ENCODE peak calls at places on chromosome 18, in four cellular contexts. R is HCT116, I is HepG2, Z is K562. D is an unnamed sample.

GRCh38 chr18:9146224-9146623 is 9.6 kb downstream of the ANKRD12 start:
- DNase-seq in R (no peak), I (no peak), Z (no peak), D (no peak)

GRCh38 chr18:48136544-48137353 is 206.3 kb upstream of the SMAD2 start:
- DNase-seq in R (no peak), I (no peak), Z (no peak), D (no peak)

GRCh38 chr18:36127866-36128845 is 984 bp downstream of the SLC39A6 start:
- DNase-seq in R (no peak), I (peak), Z (peak), D (no peak)

GRCh38 chr18:33831424-33831823 is 253.4 kb downstream of the ASXL3 start:
- DNase-seq in R (no peak), I (no peak), Z (no peak), D (no peak)

GRCh38 chr18:68893396-68893795 is 95.5 kb downstream of the CCDC102B start:
- DNase-seq in R (no peak), I (no peak), Z (no peak), D (no peak)

GRCh38 chr18:11960743-11961380 is 20.4 kb upstream of the IMPA2 start:
- DNase-seq in R (no peak), I (no peak), Z (peak), D (no peak)

GRCh38 chr18:77865853-77866252 is 616.2 kb downstream of the GALR1 start:
- DNase-seq in R (no peak), I (no peak), Z (no peak), D (no peak)

GRCh38 chr18:37565985-37566478 is 434 bp upstream of the CELF4 start:
- DNase-seq in R (no peak), I (no peak), Z (peak), D (no peak)

GRCh38 chr18:79560042-79560860 is 119.4 kb upstream of the CTDP1 start:
- DNase-seq in R (no peak), I (no peak), Z (no peak), D (no peak)

GRCh38 chr18:6382968-6383367 is 31.7 kb downstream of the L3MBTL4 start:
- DNase-seq in R (no peak), I (no peak), Z (no peak), D (no peak)

GRCh38 chr18:49398331-49398730 is 62.1 kb downstream of the DYM start:
- DNase-seq in R (no peak), I (no peak), Z (no peak), D (no peak)

GRCh38 chr18:12391487-12392136 is 14.6 kb upstream of the AFG3L2 start:
- DNase-seq in R (peak), I (peak), Z (peak), D (peak)

GRCh38 chr18:11495441-11495840 is 114.0 kb upstream of the SLC35G4 start:
- DNase-seq in R (no peak), I (no peak), Z (no peak), D (no peak)

GRCh38 chr18:79953921-79954651 is 2.6 kb upstream of the SLC66A2 start:
- DNase-seq in R (no peak), I (no peak), Z (no peak), D (no peak)

GRCh38 chr18:48772457-48772856 is 178.3 kb downstream of the SMAD7 start:
- DNase-seq in R (no peak), I (no peak), Z (no peak), D (no peak)

GRCh38 chr18:7452331-7452730 is 114.8 kb upstream of the PTPRM start:
- DNase-seq in R (peak), I (peak), Z (peak), D (no peak)

GRCh38 chr18:75218064-75218463 is 7.5 kb downstream of the TSHZ1 start:
- DNase-seq in R (no peak), I (no peak), Z (no peak), D (no peak)

GRCh38 chr18:47970664-47971523 is 40.4 kb upstream of the SMAD2 start:
- DNase-seq in R (no peak), I (no peak), Z (no peak), D (no peak)

GRCh38 chr18:39622431-39622830 is 2056.8 kb upstream of the CELF4 start:
- DNase-seq in R (no peak), I (no peak), Z (no peak), D (no peak)

GRCh38 chr18:13562494-13563029 is 163.8 kb downstream of the FAM210A start:
- DNase-seq in R (no peak), I (no peak), Z (no peak), D (no peak)

GRCh38 chr18:10188971-10189810 is 265.2 kb upstream of the APCDD1 start:
- DNase-seq in R (no peak), I (no peak), Z (no peak), D (no peak)

GRCh38 chr18:49481317-49481716 is 5.7 kb downstream of the C18orf32 start:
- DNase-seq in R (no peak), I (no peak), Z (no peak), D (no peak)

GRCh38 chr18:26460449-26461091 is 87.8 kb downstream of the KCTD1 start:
- DNase-seq in R (no peak), I (no peak), Z (no peak), D (no peak)

GRCh38 chr18:33735428-33735827 is 157.4 kb downstream of the ASXL3 start:
- DNase-seq in R (no peak), I (no peak), Z (no peak), D (no peak)

GRCh38 chr18:32674491-32674890 is 98.3 kb downstream of the KLHL14 start:
- DNase-seq in R (no peak), I (peak), Z (no peak), D (no peak)

GRCh38 chr18:3538456-3538855 is 88.5 kb downstream of the TGIF1 start:
- DNase-seq in R (no peak), I (no peak), Z (no peak), D (no peak)

GRCh38 chr18:12543697-12544096 is 114.2 kb downstream of the SPIRE1 start:
- DNase-seq in R (no peak), I (no peak), Z (no peak), D (no peak)

GRCh38 chr18:39480494-39481245 is 1915.1 kb upstream of the CELF4 start:
- DNase-seq in R (no peak), I (no peak), Z (no peak), D (no peak)

GRCh38 chr18:9683418-9684396 is 24.4 kb upstream of the RAB31 start:
- DNase-seq in R (peak), I (peak), Z (no peak), D (no peak)

GRCh38 chr18:78407456-78407823 is 572.2 kb upstream of the SALL3 start:
- DNase-seq in R (no peak), I (no peak), Z (no peak), D (no peak)

GRCh38 chr18:63192885-63193349 is 126.7 kb downstream of the BCL2 start:
- DNase-seq in R (no peak), I (no peak), Z (no peak), D (no peak)

GRCh38 chr18:80246656-80247402 is 485 bp downstream of the PARD6G start:
- DNase-seq in R (no peak), I (no peak), Z (peak), D (no peak)

GRCh38 chr18:23495723-23496440 is 7.4 kb upstream of the RMC1 start:
- DNase-seq in R (no peak), I (no peak), Z (no peak), D (no peak)

GRCh38 chr18:33596178-33596854 is 18.3 kb downstream of the ASXL3 start:
- DNase-seq in R (no peak), I (no peak), Z (no peak), D (peak)

GRCh38 chr18:48539406-48540328 is 836 bp downstream of the CTIF start:
- DNase-seq in R (no peak), I (no peak), Z (peak), D (no peak)

DNA sequence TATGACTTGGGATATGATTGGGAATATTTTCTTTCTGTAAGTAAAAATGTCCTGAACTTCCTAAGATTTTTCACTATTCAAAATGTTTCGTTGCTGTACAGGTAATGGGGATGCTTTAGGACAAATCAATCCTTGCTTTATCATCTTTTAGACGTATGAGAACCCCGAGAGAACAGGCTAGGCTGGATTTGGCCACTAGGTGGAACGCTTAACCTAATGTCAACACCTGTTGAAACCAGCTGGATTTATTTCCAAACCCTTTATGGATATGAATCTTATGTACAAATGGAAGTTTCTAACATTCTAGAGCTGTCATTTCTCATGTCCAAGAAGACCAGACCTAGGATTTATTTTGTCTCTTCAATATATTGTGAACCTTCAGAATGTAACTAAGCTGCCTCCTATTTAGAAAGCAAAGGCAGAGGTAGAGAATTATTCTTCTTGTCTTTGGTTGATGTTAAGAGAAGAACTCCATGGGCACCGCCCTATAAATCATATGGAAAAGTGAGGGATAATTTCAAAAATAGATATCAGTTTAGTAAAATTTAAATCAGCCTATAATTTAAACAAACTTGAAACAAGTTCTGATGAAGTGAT is 96.7 kb downstream of the PMAIP1 start:
- DNase-seq in R (peak), I (peak), Z (peak), D (peak)
- TF ChIP-seq TCF7L2 in R (no peak), I (no peak), Z (no peak), D (no peak)

GRCh38 chr18:4839639-4840038 is 357.4 kb downstream of the AKAIN1 start:
- DNase-seq in R (no peak), I (no peak), Z (no peak), D (no peak)
- TF ChIP-seq CTCF in R (no peak), I (no peak), Z (no peak), D (no peak)

GRCh38 chr18:58119819-58120218 is 75.8 kb downstream of the NEDD4L start:
- DNase-seq in R (no peak), I (no peak), Z (no peak), D (no peak)

GRCh38 chr18:58116815-58117214 is 72.8 kb downstream of the NEDD4L start:
- DNase-seq in R (no peak), I (no peak), Z (no peak), D (no peak)

GRCh38 chr18:58114766-58115165 is 70.7 kb downstream of the NEDD4L start:
- DNase-seq in R (no peak), I (no peak), Z (no peak), D (no peak)

GRCh38 chr18:58118510-58118909 is 74.5 kb downstream of the NEDD4L start:
- DNase-seq in R (no peak), I (no peak), Z (no peak), D (no peak)

DNA sequence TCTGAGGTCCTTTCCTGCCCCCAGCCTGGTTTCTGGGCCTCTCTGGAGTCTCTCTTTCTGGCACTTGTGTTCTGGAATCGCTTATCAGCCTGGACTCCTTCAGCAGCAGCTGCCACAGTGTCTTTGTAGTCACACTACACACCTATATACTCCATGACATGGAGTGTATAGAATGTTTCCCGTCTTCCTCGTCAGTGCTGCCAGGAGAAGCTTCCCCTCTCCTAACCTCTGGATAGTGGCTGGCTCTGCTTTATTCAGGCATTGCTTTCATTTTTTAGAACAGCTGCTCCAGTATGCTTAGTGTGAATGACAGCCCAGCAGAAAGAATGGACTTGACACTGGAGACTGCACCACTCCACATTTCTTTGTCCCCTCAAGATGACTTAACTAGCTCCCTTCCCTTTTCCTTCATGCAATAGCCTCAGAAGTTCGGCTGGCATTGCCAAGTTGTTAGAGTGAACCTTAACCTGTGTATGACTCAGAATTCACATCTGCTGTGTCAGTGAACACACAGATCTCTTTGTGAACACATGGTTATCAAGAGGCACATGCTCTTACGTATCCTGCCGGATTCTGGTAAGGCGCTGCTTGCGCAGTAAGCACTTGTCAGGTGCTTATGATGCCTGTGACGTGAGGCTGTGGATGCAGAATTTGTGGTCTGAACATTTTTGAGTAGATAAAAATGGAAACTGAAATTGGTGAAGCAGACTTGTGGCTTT is 73.8 kb downstream of the NEDD4L start:
- DNase-seq in R (peak), I (peak), Z (peak), D (peak)
- TF ChIP-seq TCF7L2 in R (no peak), I (no peak), Z (no peak), D (no peak)

DNA sequence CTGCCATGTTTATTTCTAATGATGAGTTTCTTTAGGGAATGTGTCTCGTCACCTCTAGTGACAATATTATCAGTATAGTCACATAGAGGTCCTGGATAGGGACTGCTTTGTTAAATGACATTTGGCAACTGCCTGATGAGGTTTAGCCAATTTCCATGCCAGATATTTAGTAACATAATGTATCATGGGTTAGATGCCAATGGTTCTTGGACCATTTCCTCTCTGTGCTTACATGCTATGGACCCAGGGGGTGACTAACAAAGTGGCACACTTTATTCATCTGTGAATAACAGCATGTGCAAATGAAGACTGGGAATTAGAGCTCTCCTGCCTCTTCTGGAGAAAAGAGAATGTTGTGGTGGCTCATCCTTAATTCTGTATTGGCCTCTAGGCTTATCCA is 56.2 kb upstream of the RAB27B start:
- DNase-seq in R (no peak), I (no peak), Z (no peak), D (no peak)
- TF ChIP-seq CTCF in R (no peak), I (no peak), Z (no peak), D (no peak)

GRCh38 chr18:45255142-45255890 is 360.0 kb upstream of the SLC14A2 start:
- DNase-seq in R (no peak), I (no peak), Z (no peak), D (no peak)
- TF ChIP-seq TCF7L2 in R (no peak), I (no peak), Z (no peak), D (no peak)

GRCh38 chr18:58580623-58581022 is 48.3 kb downstream of the ALPK2 start:
- DNase-seq in R (no peak), I (no peak), Z (no peak), D (no peak)

GRCh38 chr18:58580078-58580477 is 48.8 kb downstream of the ALPK2 start:
- DNase-seq in R (no peak), I (no peak), Z (no peak), D (no peak)

GRCh38 chr18:58579561-58580047 is 49.3 kb downstream of the ALPK2 start:
- DNase-seq in R (no peak), I (peak), Z (no peak), D (no peak)

GRCh38 chr18:58578835-58579560 is 49.9 kb downstream of the ALPK2 start:
- DNase-seq in R (no peak), I (peak), Z (no peak), D (no peak)

DNA sequence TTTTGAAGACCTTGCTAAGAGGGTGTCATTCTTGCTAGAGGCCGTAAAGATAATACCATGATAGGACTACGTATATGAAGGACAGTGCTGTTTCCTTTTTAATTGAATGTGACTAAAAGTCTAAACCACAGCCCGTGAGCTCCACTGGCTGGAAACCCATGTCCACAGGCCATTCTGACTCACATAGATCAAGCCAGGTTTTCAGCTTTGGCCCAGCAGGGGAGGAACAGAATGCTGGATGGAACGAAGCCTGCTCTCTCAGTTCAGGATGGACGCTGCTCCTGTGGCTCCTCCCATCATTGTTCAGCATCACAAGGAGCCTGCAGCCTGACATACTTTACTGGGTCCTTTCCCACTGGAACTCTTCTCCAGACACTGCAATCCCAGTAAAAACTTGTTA is 47.6 kb downstream of the ALPK2 start:
- DNase-seq in R (peak), I (no peak), Z (no peak), D (no peak)
- TF ChIP-seq CTCF in R (no peak), I (no peak), Z (no peak), D (no peak)

GRCh38 chr18:24602156-24602555 is 141.7 kb downstream of the HRH4 start:
- DNase-seq in R (no peak), I (no peak), Z (no peak), D (no peak)
- TF ChIP-seq TCF7L2 in R (no peak), I (no peak), Z (no peak), D (no peak)

DNA sequence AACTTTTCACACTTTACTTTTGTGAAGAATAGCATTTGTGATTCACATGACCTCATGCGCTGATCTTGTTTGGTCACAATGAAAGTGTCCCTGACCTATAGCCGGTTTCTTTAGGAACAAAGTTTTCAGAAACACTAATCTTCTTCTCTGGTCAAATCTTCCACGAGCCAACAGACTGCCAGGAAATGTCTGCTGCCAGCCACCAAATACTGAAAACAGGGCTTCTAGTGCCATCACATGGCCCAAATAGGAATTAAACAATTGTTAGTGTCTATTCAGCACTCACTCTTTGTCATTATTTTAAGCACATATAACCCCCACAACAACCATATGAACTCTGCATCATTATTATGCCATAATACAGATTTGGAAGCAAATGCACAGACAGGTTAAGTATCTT is 286.5 kb upstream of the SYT4 start:
- DNase-seq in R (no peak), I (peak), Z (no peak), D (no peak)
- TF ChIP-seq CTCF in R (no peak), I (peak), Z (no peak), D (peak)

GRCh38 chr18:711330-711692 is 1.1 kb downstream of the ENOSF1 start:
- DNase-seq in R (no peak), I (no peak), Z (peak), D (no peak)

GRCh38 chr18:710418-711300 is 1.8 kb downstream of the ENOSF1 start:
- DNase-seq in R (no peak), I (no peak), Z (no peak), D (no peak)

GRCh38 chr18:712401-713134 is at the start of gene ENOSF1:
- DNase-seq in R (peak), I (peak), Z (peak), D (peak)

GRCh38 chr18:713135-713490 is 683 bp upstream of the ENOSF1 start:
- DNase-seq in R (no peak), I (no peak), Z (no peak), D (no peak)

GRCh38 chr18:711693-712400 is 583 bp downstream of the ENOSF1 start:
- DNase-seq in R (peak), I (peak), Z (peak), D (peak)
- TF ChIP-seq TCF7L2 in R (no peak), I (no peak), Z (no peak), D (no peak)

GRCh38 chr18:34864836-34865497 is 154.9 kb downstream of the DTNA start:
- DNase-seq in R (no peak), I (no peak), Z (no peak), D (no peak)

GRCh38 chr18:34866310-34866709 is 156.2 kb downstream of the DTNA start:
- DNase-seq in R (no peak), I (no peak), Z (no peak), D (no peak)

GRCh38 chr18:34870916-34871315 is 160.8 kb downstream of the DTNA start:
- DNase-seq in R (no peak), I (no peak), Z (no peak), D (no peak)

GRCh38 chr18:34866739-34867138 is 156.6 kb downstream of the DTNA start:
- DNase-seq in R (no peak), I (no peak), Z (no peak), D (no peak)

DNA sequence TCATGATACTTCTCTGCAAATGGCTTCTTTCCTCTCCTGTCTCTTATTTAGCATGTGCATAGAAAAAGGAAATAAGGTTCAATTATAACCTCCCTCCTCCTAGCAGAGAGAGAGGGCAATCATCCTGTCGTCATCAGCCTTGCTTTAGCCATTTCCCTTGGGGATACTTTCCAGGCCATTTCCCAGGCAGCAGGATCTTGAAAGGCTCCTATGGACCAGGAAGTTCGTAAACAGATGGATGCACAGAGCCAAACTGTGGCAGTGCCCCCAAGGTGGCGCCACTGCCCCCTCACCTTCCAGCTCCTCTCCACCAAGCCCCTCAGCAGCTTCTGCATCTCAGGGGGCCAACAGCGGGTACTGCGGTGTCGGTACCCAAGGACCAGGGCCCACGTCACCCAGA is 157.4 kb downstream of the DTNA start:
- DNase-seq in R (peak), I (peak), Z (no peak), D (no peak)
- TF ChIP-seq CTCF in R (peak), I (peak), Z (peak), D (no peak)

D was measured in Panc1.